ENCODE peak calls at places on chromosome 18, in seven cellular contexts. One of them, this sample, is unnamed.

GRCh38 chr18:76374330-76375281 is 120.4 kb downstream of the ZNF516 start:
- DNase-seq in ELR: no peak
- DNase-seq in activated effector memory CD4-positive, alpha-beta T cell treated with anti-CD3 and anti-CD28 coated beads, Interleukin-2, amount 50 U/mL, for 16 hours: no peak
- DNase-seq in hippocampal formation: no peak
- DNase-seq in neural crest cell: no peak
- DNase-seq in D341Med: no peak
- DNase-seq in EL: no peak
- DNase-seq in this sample: no peak

GRCh38 chr18:59907172-59907571 is 7.4 kb downstream of the PMAIP1 start:
- DNase-seq in ELR: peak; percentile 62
- DNase-seq in activated effector memory CD4-positive, alpha-beta T cell treated with anti-CD3 and anti-CD28 coated beads, Interleukin-2, amount 50 U/mL, for 16 hours: no peak
- DNase-seq in hippocampal formation: no peak
- DNase-seq in neural crest cell: no peak
- DNase-seq in D341Med: no peak
- DNase-seq in EL: no peak
- DNase-seq in this sample: no peak

GRCh38 chr18:2108581-2108980 is 462.7 kb downstream of the METTL4 start:
- DNase-seq in ELR: peak; percentile 34
- DNase-seq in activated effector memory CD4-positive, alpha-beta T cell treated with anti-CD3 and anti-CD28 coated beads, Interleukin-2, amount 50 U/mL, for 16 hours: no peak
- DNase-seq in hippocampal formation: no peak
- DNase-seq in neural crest cell: no peak
- DNase-seq in D341Med: no peak
- DNase-seq in EL: peak; percentile 64
- DNase-seq in this sample: peak; percentile 69

GRCh38 chr18:7940976-7941375 is 373.9 kb downstream of the PTPRM start:
- DNase-seq in ELR: no peak
- DNase-seq in activated effector memory CD4-positive, alpha-beta T cell treated with anti-CD3 and anti-CD28 coated beads, Interleukin-2, amount 50 U/mL, for 16 hours: no peak
- DNase-seq in hippocampal formation: no peak
- DNase-seq in neural crest cell: no peak
- DNase-seq in D341Med: no peak
- DNase-seq in EL: no peak
- DNase-seq in this sample: no peak

GRCh38 chr18:12038082-12038660 is 55.5 kb upstream of the ANKRD62 start:
- DNase-seq in ELR: peak; percentile 37
- DNase-seq in activated effector memory CD4-positive, alpha-beta T cell treated with anti-CD3 and anti-CD28 coated beads, Interleukin-2, amount 50 U/mL, for 16 hours: peak; percentile 68
- DNase-seq in hippocampal formation: no peak
- DNase-seq in neural crest cell: no peak
- DNase-seq in D341Med: peak; percentile 58
- DNase-seq in EL: peak; percentile 25
- DNase-seq in this sample: peak; percentile 31

GRCh38 chr18:45521777-45522176 is 93.5 kb upstream of the SLC14A2 start:
- DNase-seq in ELR: no peak
- DNase-seq in activated effector memory CD4-positive, alpha-beta T cell treated with anti-CD3 and anti-CD28 coated beads, Interleukin-2, amount 50 U/mL, for 16 hours: no peak
- DNase-seq in hippocampal formation: no peak
- DNase-seq in neural crest cell: no peak
- DNase-seq in D341Med: no peak
- DNase-seq in EL: peak; percentile 48
- DNase-seq in this sample: peak; percentile 67

GRCh38 chr18:8351173-8351572 is 258.1 kb upstream of the RAB12 start:
- DNase-seq in ELR: peak; percentile 13
- DNase-seq in activated effector memory CD4-positive, alpha-beta T cell treated with anti-CD3 and anti-CD28 coated beads, Interleukin-2, amount 50 U/mL, for 16 hours: no peak
- DNase-seq in hippocampal formation: no peak
- DNase-seq in neural crest cell: no peak
- DNase-seq in D341Med: peak; percentile 41
- DNase-seq in EL: no peak
- DNase-seq in this sample: no peak

GRCh38 chr18:79879566-79879965 is 71.9 kb downstream of the SLC66A2 start:
- DNase-seq in ELR: no peak
- DNase-seq in activated effector memory CD4-positive, alpha-beta T cell treated with anti-CD3 and anti-CD28 coated beads, Interleukin-2, amount 50 U/mL, for 16 hours: no peak
- DNase-seq in hippocampal formation: no peak
- DNase-seq in neural crest cell: no peak
- DNase-seq in D341Med: no peak
- DNase-seq in EL: no peak
- DNase-seq in this sample: no peak

GRCh38 chr18:5424903-5425302 is 118.9 kb downstream of the EPB41L3 start:
- DNase-seq in ELR: peak; percentile 25
- DNase-seq in activated effector memory CD4-positive, alpha-beta T cell treated with anti-CD3 and anti-CD28 coated beads, Interleukin-2, amount 50 U/mL, for 16 hours: no peak
- DNase-seq in hippocampal formation: peak; percentile 37
- DNase-seq in neural crest cell: no peak
- DNase-seq in D341Med: no peak
- DNase-seq in EL: no peak
- DNase-seq in this sample: peak; percentile 7

GRCh38 chr18:63161032-63161727 is 158.4 kb downstream of the BCL2 start:
- DNase-seq in ELR: no peak
- DNase-seq in activated effector memory CD4-positive, alpha-beta T cell treated with anti-CD3 and anti-CD28 coated beads, Interleukin-2, amount 50 U/mL, for 16 hours: peak; percentile 70
- DNase-seq in hippocampal formation: no peak
- DNase-seq in neural crest cell: no peak
- DNase-seq in D341Med: no peak
- DNase-seq in EL: no peak
- DNase-seq in this sample: no peak

GRCh38 chr18:58201728-58202405 is 157.8 kb downstream of the NEDD4L start:
- DNase-seq in ELR: no peak
- DNase-seq in activated effector memory CD4-positive, alpha-beta T cell treated with anti-CD3 and anti-CD28 coated beads, Interleukin-2, amount 50 U/mL, for 16 hours: no peak
- DNase-seq in hippocampal formation: no peak
- DNase-seq in neural crest cell: no peak
- DNase-seq in D341Med: no peak
- DNase-seq in EL: no peak
- DNase-seq in this sample: peak; percentile 33

GRCh38 chr18:32548688-32549087 is 78.0 kb upstream of the GAREM1 start:
- DNase-seq in ELR: no peak
- DNase-seq in activated effector memory CD4-positive, alpha-beta T cell treated with anti-CD3 and anti-CD28 coated beads, Interleukin-2, amount 50 U/mL, for 16 hours: no peak
- DNase-seq in hippocampal formation: no peak
- DNase-seq in neural crest cell: no peak
- DNase-seq in D341Med: peak; percentile 57
- DNase-seq in EL: no peak
- DNase-seq in this sample: no peak

GRCh38 chr18:58247363-58247834 is 203.4 kb downstream of the NEDD4L start:
- DNase-seq in ELR: no peak
- DNase-seq in activated effector memory CD4-positive, alpha-beta T cell treated with anti-CD3 and anti-CD28 coated beads, Interleukin-2, amount 50 U/mL, for 16 hours: no peak
- DNase-seq in hippocampal formation: peak; percentile 25
- DNase-seq in neural crest cell: no peak
- DNase-seq in D341Med: no peak
- DNase-seq in EL: no peak
- DNase-seq in this sample: peak; percentile 34

GRCh38 chr18:49630246-49630699 is 68.4 kb downstream of the LIPG start:
- DNase-seq in ELR: no peak
- DNase-seq in activated effector memory CD4-positive, alpha-beta T cell treated with anti-CD3 and anti-CD28 coated beads, Interleukin-2, amount 50 U/mL, for 16 hours: no peak
- DNase-seq in hippocampal formation: no peak
- DNase-seq in neural crest cell: no peak
- DNase-seq in D341Med: no peak
- DNase-seq in EL: no peak
- DNase-seq in this sample: no peak

GRCh38 chr18:63850010-63850409 is 37.5 kb upstream of the SERPINB2 start:
- DNase-seq in ELR: peak; percentile 77
- DNase-seq in activated effector memory CD4-positive, alpha-beta T cell treated with anti-CD3 and anti-CD28 coated beads, Interleukin-2, amount 50 U/mL, for 16 hours: no peak
- DNase-seq in hippocampal formation: no peak
- DNase-seq in neural crest cell: peak; percentile 35
- DNase-seq in D341Med: no peak
- DNase-seq in EL: peak; percentile 70
- DNase-seq in this sample: peak; percentile 59

GRCh38 chr18:70420151-70420898 is 131.5 kb downstream of the SOCS6 start:
- DNase-seq in ELR: peak; percentile 89
- DNase-seq in activated effector memory CD4-positive, alpha-beta T cell treated with anti-CD3 and anti-CD28 coated beads, Interleukin-2, amount 50 U/mL, for 16 hours: no peak
- DNase-seq in hippocampal formation: no peak
- DNase-seq in neural crest cell: no peak
- DNase-seq in D341Med: no peak
- DNase-seq in EL: peak; percentile 82
- DNase-seq in this sample: peak; percentile 84

GRCh38 chr18:21548647-21549046 is 51.9 kb downstream of the ESCO1 start:
- DNase-seq in ELR: no peak
- DNase-seq in activated effector memory CD4-positive, alpha-beta T cell treated with anti-CD3 and anti-CD28 coated beads, Interleukin-2, amount 50 U/mL, for 16 hours: no peak
- DNase-seq in hippocampal formation: no peak
- DNase-seq in neural crest cell: no peak
- DNase-seq in D341Med: no peak
- DNase-seq in EL: peak; percentile 8
- DNase-seq in this sample: peak; percentile 15

GRCh38 chr18:26863122-26863879 is 2.2 kb downstream of the AQP4 start:
- DNase-seq in ELR: no peak
- DNase-seq in activated effector memory CD4-positive, alpha-beta T cell treated with anti-CD3 and anti-CD28 coated beads, Interleukin-2, amount 50 U/mL, for 16 hours: no peak
- DNase-seq in hippocampal formation: peak; percentile 75
- DNase-seq in neural crest cell: peak; percentile 30
- DNase-seq in D341Med: peak; percentile 87
- DNase-seq in EL: no peak
- DNase-seq in this sample: no peak

GRCh38 chr18:40356153-40356552 is 1598.9 kb upstream of the PIK3C3 start:
- DNase-seq in ELR: no peak
- DNase-seq in activated effector memory CD4-positive, alpha-beta T cell treated with anti-CD3 and anti-CD28 coated beads, Interleukin-2, amount 50 U/mL, for 16 hours: no peak
- DNase-seq in hippocampal formation: no peak
- DNase-seq in neural crest cell: no peak
- DNase-seq in D341Med: no peak
- DNase-seq in EL: no peak
- DNase-seq in this sample: no peak

This sample was measured in EH.